ENCODE peak calls at places on chromosomes 7 and 10, in nine cellular contexts. J is D341Med; R is left ventricle myocardium inferior; Y is effector memory CD4-positive, alpha-beta T cell; V is AG04449; C is effector memory CD8-positive, alpha-beta T cell; I is globus pallidus; E is stomach; Q is stimulated activated CD8-positive, alpha-beta memory T cell treated with anti-CD3 and anti-CD28 coated beads, Interleukin-2, amount 100 ng/mL, for 1 hour. K is an unnamed sample.
A peak's percentile ranks its signal among the peaks of the same experiment; 100 is the strongest.

GRCh38 chr10:25080880-25081581 is 64.6 kb downstream of the THNSL1 start:
- DNase-seq in J (peak; percentile 80), R (peak; percentile 74), Y (peak; percentile 14), V (peak; percentile 54), C (peak; percentile 52), I (peak; percentile 97), E (peak; percentile 89), Q (peak; percentile 44), K (peak; percentile 50)

GRCh38 chr10:50431791-50432190 is 180.5 kb upstream of the ASAH2 start:
- DNase-seq in J (no peak), R (no peak), Y (no peak), V (no peak), C (no peak), I (no peak), E (no peak), Q (no peak), K (peak; percentile 77)

GRCh38 chr7:110573862-110574528 is 516.9 kb upstream of the LRRN3 start:
- DNase-seq in J (no peak), R (no peak), Y (no peak), V (peak; percentile 54), C (no peak), I (no peak), E (no peak), Q (no peak), K (no peak)

GRCh38 chr10:69415049-69415448 is 1.7 kb downstream of the TACR2 start:
- DNase-seq in J (no peak), R (no peak), Y (no peak), V (no peak), C (no peak), I (no peak), E (no peak), Q (no peak), K (no peak)

GRCh38 chr7:51314726-51315125 is 1.9 kb downstream of the COBL start:
- DNase-seq in J (no peak), R (no peak), Y (no peak), V (no peak), C (no peak), I (peak; percentile 78), E (peak; percentile 33), Q (no peak), K (no peak)

GRCh38 chr7:100369105-100369504 is 4.2 kb upstream of the PILRA start:
- DNase-seq in J (no peak), R (peak; percentile 61), Y (no peak), V (no peak), C (no peak), I (peak; percentile 67), E (peak; percentile 58), Q (no peak), K (peak; percentile 53)

GRCh38 chr10:42790835-42791234 is 8.2 kb downstream of the BMS1 start:
- DNase-seq in J (no peak), R (no peak), Y (no peak), V (peak; percentile 23), C (no peak), I (no peak), E (no peak), Q (no peak), K (no peak)

GRCh38 chr10:95988702-95989101 is 54.7 kb upstream of the CCNJ start:
- DNase-seq in J (no peak), R (no peak), Y (no peak), V (no peak), C (no peak), I (no peak), E (no peak), Q (no peak), K (peak; percentile 18)

GRCh38 chr10:57168703-57169240 is 807.7 kb upstream of the ZWINT start:
- DNase-seq in J (no peak), R (no peak), Y (no peak), V (no peak), C (no peak), I (no peak), E (no peak), Q (no peak), K (no peak)

K was measured in MM.1S.